ENCODE peak calls at places on chromosomes 2 and 18, in six cellular contexts. One of them, this sample, is unnamed.

GRCh38 chr2:225735844-225736243 is 336.3 kb downstream of the NYAP2 start:
- DNase-seq in HCT116: peak; percentile 16
- DNase-seq in body of pancreas: no peak
- DNase-seq in IMR-90: peak; percentile 95
- DNase-seq in stomach: no peak
- DNase-seq in transverse colon: no peak
- DNase-seq in this sample: no peak

GRCh38 chr2:143513081-143513480 is 383.9 kb downstream of the ARHGAP15 start:
- DNase-seq in stomach: no peak
- DNase-seq in HCT116: peak; percentile 19
- DNase-seq in transverse colon: no peak
- DNase-seq in body of pancreas: no peak
- DNase-seq in IMR-90: peak; percentile 75
- DNase-seq in this sample: no peak

GRCh38 chr18:55083461-55083860 is 124.2 kb upstream of the CCDC68 start:
- DNase-seq in IMR-90: peak; percentile 52
- DNase-seq in stomach: no peak
- DNase-seq in HCT116: no peak
- DNase-seq in body of pancreas: no peak
- DNase-seq in transverse colon: no peak
- DNase-seq in this sample: no peak

GRCh38 chr18:8559612-8560011 is 49.6 kb upstream of the RAB12 start:
- DNase-seq in body of pancreas: no peak
- DNase-seq in stomach: no peak
- DNase-seq in HCT116: no peak
- DNase-seq in IMR-90: peak; percentile 18
- DNase-seq in transverse colon: no peak
- DNase-seq in this sample: no peak

GRCh38 chr2:76009484-76009883 is 298.8 kb upstream of the GCFC2 start:
- DNase-seq in stomach: no peak
- DNase-seq in transverse colon: no peak
- DNase-seq in IMR-90: no peak
- DNase-seq in HCT116: no peak
- DNase-seq in body of pancreas: no peak
- DNase-seq in this sample: no peak

GRCh38 chr2:210162466-210163124 is 8.6 kb downstream of the KANSL1L start:
- DNase-seq in HCT116: no peak
- DNase-seq in transverse colon: no peak
- DNase-seq in stomach: no peak
- DNase-seq in IMR-90: no peak
- DNase-seq in body of pancreas: no peak
- DNase-seq in this sample: no peak

GRCh38 chr2:74576830-74577229 is 22.3 kb downstream of the DOK1 start:
- DNase-seq in IMR-90: peak; percentile 90
- DNase-seq in stomach: no peak
- DNase-seq in HCT116: no peak
- DNase-seq in transverse colon: no peak
- DNase-seq in body of pancreas: peak; percentile 29
- DNase-seq in this sample: peak; percentile 57

GRCh38 chr2:180980185-180980942 is at the start of gene UBE2E3:
- DNase-seq in IMR-90: peak; percentile 72
- DNase-seq in transverse colon: peak; percentile 85
- DNase-seq in stomach: peak; percentile 87
- DNase-seq in HCT116: peak; percentile 48
- DNase-seq in body of pancreas: peak; percentile 88
- DNase-seq in this sample: peak; percentile 72

GRCh38 chr2:71856709-71857525 is 290.7 kb downstream of the CYP26B1 start:
- DNase-seq in HCT116: no peak
- DNase-seq in IMR-90: no peak
- DNase-seq in body of pancreas: no peak
- DNase-seq in transverse colon: no peak
- DNase-seq in stomach: no peak
- DNase-seq in this sample: no peak

GRCh38 chr2:50765146-50765545 is 266.8 kb downstream of the NRXN1 start:
- DNase-seq in stomach: no peak
- DNase-seq in transverse colon: no peak
- DNase-seq in body of pancreas: no peak
- DNase-seq in IMR-90: no peak
- DNase-seq in HCT116: no peak
- DNase-seq in this sample: no peak

GRCh38 chr18:48475635-48476549 is 62.9 kb upstream of the CTIF start:
- DNase-seq in body of pancreas: peak; percentile 65
- DNase-seq in stomach: peak; percentile 53
- DNase-seq in transverse colon: peak; percentile 35
- DNase-seq in HCT116: peak; percentile 67
- DNase-seq in IMR-90: peak; percentile 82
- DNase-seq in this sample: peak; percentile 42

GRCh38 chr18:49212819-49213218 is 247.6 kb downstream of the DYM start:
- DNase-seq in HCT116: no peak
- DNase-seq in IMR-90: peak; percentile 87
- DNase-seq in transverse colon: no peak
- DNase-seq in stomach: no peak
- DNase-seq in body of pancreas: no peak
- DNase-seq in this sample: no peak

GRCh38 chr18:52670903-52671302 is 330.9 kb downstream of the DCC start:
- DNase-seq in body of pancreas: peak; percentile 13
- DNase-seq in transverse colon: no peak
- DNase-seq in IMR-90: peak; percentile 5
- DNase-seq in HCT116: no peak
- DNase-seq in stomach: no peak
- DNase-seq in this sample: peak; percentile 9

GRCh38 chr2:119584469-119584868 is 40.2 kb downstream of the CFAP221 start:
- DNase-seq in IMR-90: no peak
- DNase-seq in stomach: no peak
- DNase-seq in body of pancreas: no peak
- DNase-seq in HCT116: no peak
- DNase-seq in transverse colon: no peak
- DNase-seq in this sample: no peak

GRCh38 chr2:178415979-178416378 is 35.0 kb downstream of the PRKRA start:
- DNase-seq in HCT116: no peak
- DNase-seq in IMR-90: no peak
- DNase-seq in transverse colon: no peak
- DNase-seq in stomach: no peak
- DNase-seq in body of pancreas: no peak
- DNase-seq in this sample: no peak

GRCh38 chr2:178417916-178418315 is 33.1 kb downstream of the PRKRA start:
- DNase-seq in body of pancreas: no peak
- DNase-seq in HCT116: no peak
- DNase-seq in stomach: no peak
- DNase-seq in transverse colon: no peak
- DNase-seq in IMR-90: no peak
- DNase-seq in this sample: no peak

GRCh38 chr2:178412047-178412446 is 38.9 kb downstream of the PRKRA start:
- DNase-seq in body of pancreas: no peak
- DNase-seq in stomach: no peak
- DNase-seq in HCT116: no peak
- DNase-seq in IMR-90: no peak
- DNase-seq in transverse colon: no peak
- DNase-seq in this sample: no peak

GRCh38 chr2:178413472-178414265 is 37.3 kb downstream of the PRKRA start:
- DNase-seq in stomach: peak; percentile 67
- DNase-seq in IMR-90: peak; percentile 67
- DNase-seq in body of pancreas: peak; percentile 65
- DNase-seq in HCT116: peak; percentile 67
- DNase-seq in transverse colon: peak; percentile 76
- DNase-seq in this sample: peak; percentile 52

GRCh38 chr2:178414266-178415247 is 36.4 kb downstream of the PRKRA start:
- DNase-seq in stomach: peak; percentile 88
- DNase-seq in IMR-90: peak; percentile 94
- DNase-seq in HCT116: peak; percentile 93
- DNase-seq in body of pancreas: peak; percentile 90
- DNase-seq in transverse colon: peak; percentile 90
- DNase-seq in this sample: peak; percentile 92
- TF ChIP-seq POLR2A in stomach: no peak
- TF ChIP-seq POLR2A in IMR-90: no peak
- TF ChIP-seq POLR2A in HCT116: peak; percentile 65
- TF ChIP-seq POLR2A in body of pancreas: no peak
- TF ChIP-seq POLR2A in transverse colon: no peak
- TF ChIP-seq POLR2A in this sample: no peak

GRCh38 chr18:51196811-51197660 is 445 bp downstream of the MEX3C start:
- DNase-seq in body of pancreas: peak; percentile 68
- DNase-seq in stomach: peak; percentile 61
- DNase-seq in IMR-90: peak; percentile 51
- DNase-seq in transverse colon: peak; percentile 64
- DNase-seq in HCT116: no peak
- DNase-seq in this sample: peak; percentile 44
- TF ChIP-seq POLR2A in body of pancreas: peak; percentile 40
- TF ChIP-seq POLR2A in stomach: no peak
- TF ChIP-seq POLR2A in IMR-90: peak; percentile 79
- TF ChIP-seq POLR2A in transverse colon: peak; percentile 46
- TF ChIP-seq POLR2A in HCT116: no peak
- TF ChIP-seq POLR2A in this sample: peak; percentile 82

GRCh38 chr18:79069792-79070151 is 578 bp downstream of the ATP9B start:
- DNase-seq in HCT116: no peak
- DNase-seq in stomach: no peak
- DNase-seq in IMR-90: no peak
- DNase-seq in body of pancreas: no peak
- DNase-seq in transverse colon: no peak
- DNase-seq in this sample: no peak

GRCh38 chr18:79067611-79068010 is 1.6 kb upstream of the ATP9B start:
- DNase-seq in stomach: no peak
- DNase-seq in transverse colon: no peak
- DNase-seq in body of pancreas: no peak
- DNase-seq in IMR-90: no peak
- DNase-seq in HCT116: no peak
- DNase-seq in this sample: no peak

GRCh38 chr18:79068299-79068945 is 772 bp upstream of the ATP9B start:
- DNase-seq in stomach: no peak
- DNase-seq in IMR-90: no peak
- DNase-seq in HCT116: no peak
- DNase-seq in body of pancreas: no peak
- DNase-seq in transverse colon: no peak
- DNase-seq in this sample: no peak

GRCh38 chr18:79070486-79070885 is 1.3 kb downstream of the ATP9B start:
- DNase-seq in HCT116: no peak
- DNase-seq in IMR-90: no peak
- DNase-seq in transverse colon: no peak
- DNase-seq in body of pancreas: no peak
- DNase-seq in stomach: no peak
- DNase-seq in this sample: no peak

DNA sequence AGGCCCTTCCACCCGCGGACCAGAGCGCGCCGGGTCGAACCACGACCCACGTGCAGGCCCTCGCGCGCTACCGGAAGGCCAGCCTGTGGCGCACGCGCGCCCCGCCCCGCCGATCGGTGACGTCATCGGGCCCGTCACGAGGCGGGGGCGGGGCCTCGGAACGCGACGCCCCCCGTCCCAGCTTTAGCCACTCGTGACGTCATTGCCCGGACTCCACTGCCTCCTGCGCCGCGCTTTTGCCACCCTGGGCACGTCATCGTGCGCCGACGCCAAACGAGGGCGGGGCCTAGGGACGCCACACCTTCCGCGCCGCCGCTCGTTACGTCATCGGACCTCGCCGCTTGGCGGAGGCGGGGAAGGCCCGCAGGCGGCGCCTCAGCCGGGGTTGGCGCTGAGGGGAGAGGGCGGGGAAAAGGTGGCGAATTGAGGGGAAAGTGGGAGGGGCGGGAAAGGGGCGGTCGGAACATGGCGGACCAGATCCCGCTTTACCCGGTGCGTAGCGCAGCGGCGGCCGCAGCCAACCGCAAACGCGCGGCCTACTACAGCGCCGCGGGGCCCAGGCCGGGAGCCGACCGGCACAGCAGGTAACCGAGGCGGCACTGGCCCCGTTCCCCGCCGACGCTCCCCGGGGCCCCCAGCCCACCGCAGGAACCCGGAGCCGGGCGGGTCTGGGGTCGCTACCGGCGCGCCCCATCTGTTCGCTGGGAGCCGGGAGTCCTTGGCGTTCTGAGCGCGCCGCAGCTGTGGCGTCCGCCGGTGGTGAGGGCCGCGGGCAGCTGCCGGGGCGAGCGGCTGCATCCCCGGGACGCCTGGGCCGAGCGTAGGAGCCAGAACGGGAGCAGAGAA is at the start of gene ATP9B:
- DNase-seq in HCT116: peak; percentile 87
- DNase-seq in IMR-90: peak; percentile 97
- DNase-seq in body of pancreas: peak; percentile 97
- DNase-seq in stomach: peak; percentile 98
- DNase-seq in transverse colon: peak; percentile 97
- DNase-seq in this sample: peak; percentile 96
- TF ChIP-seq POLR2A in HCT116: no peak
- TF ChIP-seq POLR2A in IMR-90: peak; percentile 82
- TF ChIP-seq POLR2A in body of pancreas: peak; percentile 56
- TF ChIP-seq POLR2A in stomach: no peak
- TF ChIP-seq POLR2A in transverse colon: peak; percentile 64
- TF ChIP-seq POLR2A in this sample: peak; percentile 74

DNA sequence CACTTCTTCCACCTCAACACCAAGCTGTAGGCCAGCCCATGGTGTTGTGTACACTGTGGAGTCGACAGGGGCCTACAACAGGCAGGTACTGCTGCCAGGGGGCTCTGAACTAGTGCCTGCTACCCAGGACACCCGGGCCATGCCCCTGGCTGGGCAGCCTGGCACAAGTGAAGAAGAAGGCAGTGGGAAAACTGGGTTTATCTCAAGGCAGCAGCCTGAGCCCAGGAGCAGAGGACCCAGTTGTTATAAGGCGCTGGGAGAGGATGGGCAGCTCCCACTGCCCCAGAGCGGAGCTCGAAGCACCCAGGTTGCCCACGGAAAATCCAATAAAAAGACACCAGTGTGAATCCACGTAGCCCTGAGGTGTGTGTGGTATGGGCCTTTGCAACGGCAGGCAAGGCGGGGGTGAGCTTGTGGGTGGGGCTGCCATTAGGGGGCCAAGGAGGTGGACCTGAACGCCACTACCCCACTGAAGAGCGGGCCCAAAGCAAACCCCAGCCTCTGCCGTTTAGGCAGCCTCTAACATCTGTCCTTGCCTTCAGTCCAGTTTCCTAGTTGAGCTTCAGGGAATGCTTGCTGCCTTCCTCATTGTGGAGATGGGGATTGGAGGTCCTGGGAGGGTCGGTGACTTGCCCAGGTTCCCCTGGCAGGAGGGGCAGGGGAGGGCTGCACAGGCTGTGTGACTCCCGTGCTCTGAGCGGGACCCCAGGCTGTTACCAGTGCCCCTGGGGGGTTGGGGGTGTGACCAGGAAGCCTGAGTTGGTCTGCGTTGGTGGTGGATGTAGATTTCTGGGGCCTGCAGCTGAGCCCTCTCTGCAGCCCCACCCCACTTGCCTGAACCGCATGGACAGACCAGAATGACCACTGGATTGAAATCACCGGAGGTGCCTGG is 16.0 kb downstream of the ARID5A start:
- DNase-seq in transverse colon: no peak
- DNase-seq in body of pancreas: no peak
- DNase-seq in stomach: no peak
- DNase-seq in HCT116: no peak
- DNase-seq in IMR-90: no peak
- DNase-seq in this sample: no peak
- TF ChIP-seq POLR2A in transverse colon: no peak
- TF ChIP-seq POLR2A in body of pancreas: no peak
- TF ChIP-seq POLR2A in stomach: no peak
- TF ChIP-seq POLR2A in HCT116: no peak
- TF ChIP-seq POLR2A in IMR-90: no peak
- TF ChIP-seq POLR2A in this sample: no peak

This sample was measured in prostate gland.